ENCODE peak calls at places on chromosomes 13 and 19, in nine cellular contexts. T, J, X, W, Q, I, U, H and R are unnamed samples.

GRCh38 chr19:13741893-13742292 is 22.4 kb upstream of the MRI1 start:
- DNase-seq in T (no peak), J (no peak), X (no peak), W (no peak), Q (no peak), I (no peak), U (no peak), H (no peak), R (no peak)

GRCh38 chr19:51901860-51902259 is 3.0 kb downstream of the ZNF649 start:
- DNase-seq in T (no peak), J (no peak), X (no peak), W (no peak), Q (no peak), I (no peak), U (no peak), H (no peak), R (no peak)

GRCh38 chr13:65964672-65965071 is 1265.5 kb downstream of the PCDH9 start:
- DNase-seq in T (no peak), J (no peak), X (peak; percentile 68), W (no peak), Q (no peak), I (no peak), U (no peak), H (no peak), R (no peak)

GRCh38 chr13:39510296-39510695 is 92.7 kb downstream of the LHFPL6 start:
- DNase-seq in T (no peak), J (no peak), X (no peak), W (no peak), Q (no peak), I (no peak), U (no peak), H (peak; percentile 12), R (no peak)

GRCh38 chr13:76014618-76015315 is 378.6 kb downstream of the LMO7 start:
- DNase-seq in T (no peak), J (no peak), X (peak; percentile 30), W (no peak), Q (no peak), I (peak; percentile 4), U (no peak), H (no peak), R (peak; percentile 36)

GRCh38 chr19:38512277-38512676 is 78.8 kb downstream of the RYR1 start:
- DNase-seq in T (no peak), J (no peak), X (no peak), W (no peak), Q (no peak), I (no peak), U (no peak), H (no peak), R (no peak)

GRCh38 chr13:32135655-32136054 is 104.1 kb downstream of the FRY start:
- DNase-seq in T (no peak), J (no peak), X (peak; percentile 25), W (no peak), Q (no peak), I (no peak), U (no peak), H (no peak), R (peak; percentile 21)

GRCh38 chr13:36157475-36157874 is 26.3 kb upstream of the DCLK1 start:
- DNase-seq in T (no peak), J (no peak), X (no peak), W (no peak), Q (no peak), I (no peak), U (no peak), H (no peak), R (no peak)

GRCh38 chr19:55603581-55604292 is 1.7 kb upstream of the ZNF865 start:
- DNase-seq in T (no peak), J (no peak), X (no peak), W (no peak), Q (no peak), I (no peak), U (no peak), H (no peak), R (no peak)

GRCh38 chr19:33684550-33685303 is 63.0 kb downstream of the CHST8 start:
- DNase-seq in T (peak; percentile 39), J (no peak), X (no peak), W (no peak), Q (no peak), I (no peak), U (peak; percentile 51), H (no peak), R (no peak)

GRCh38 chr19:48452656-48453480 is 2.5 kb upstream of the KCNJ14 start:
- DNase-seq in T (no peak), J (no peak), X (no peak), W (no peak), Q (no peak), I (no peak), U (no peak), H (no peak), R (no peak)

GRCh38 chr13:31930901-31931522 is 100.6 kb upstream of the FRY start:
- DNase-seq in T (no peak), J (no peak), X (peak; percentile 64), W (no peak), Q (no peak), I (no peak), U (no peak), H (peak; percentile 40), R (peak; percentile 13)

GRCh38 chr13:110089815-110090214 is 217.1 kb downstream of the COL4A1 start:
- DNase-seq in T (no peak), J (no peak), X (no peak), W (no peak), Q (no peak), I (no peak), U (no peak), H (no peak), R (no peak)
- TF ChIP-seq CTCF in T (peak; percentile 27), J (peak; percentile 22), X (peak; percentile 47), W (peak; percentile 34), Q (no peak), I (peak; percentile 32), U (no peak), H (peak; percentile 30), R (peak; percentile 51)

GRCh38 chr19:10642473-10642872 is 11.7 kb upstream of the ILF3 start:
- DNase-seq in T (no peak), J (no peak), X (no peak), W (no peak), Q (no peak), I (no peak), U (no peak), H (no peak), R (no peak)

GRCh38 chr19:10637894-10638293 is 12.5 kb downstream of the SLC44A2 start:
- DNase-seq in T (no peak), J (no peak), X (no peak), W (no peak), Q (no peak), I (no peak), U (no peak), H (no peak), R (no peak)

GRCh38 chr19:10641248-10641647 is 12.9 kb upstream of the ILF3 start:
- DNase-seq in T (no peak), J (no peak), X (no peak), W (no peak), Q (no peak), I (no peak), U (no peak), H (no peak), R (no peak)

GRCh38 chr19:10639836-10640235 is 14.3 kb upstream of the ILF3 start:
- DNase-seq in T (no peak), J (no peak), X (no peak), W (no peak), Q (no peak), I (no peak), U (no peak), H (no peak), R (no peak)

GRCh38 chr19:10640361-10640760 is 13.8 kb upstream of the ILF3 start:
- DNase-seq in T (no peak), J (no peak), X (no peak), W (no peak), Q (no peak), I (no peak), U (no peak), H (no peak), R (no peak)
- H3K4me3 ChIP-seq in T (no peak overlapping the region), J (no peak overlapping the region), X (no peak overlapping the region), W (no peak overlapping the region), Q (no peak overlapping the region), I (no peak overlapping the region), U (no peak overlapping the region), H (no peak overlapping the region), R (no peak overlapping the region)

GRCh38 chr19:17264641-17264979 is at the start of gene USHBP1:
- DNase-seq in T (no peak), J (peak; percentile 30), X (no peak), W (no peak), Q (no peak), I (peak; percentile 81), U (no peak), H (no peak), R (no peak)

GRCh38 chr19:17268754-17269153 is 1.5 kb downstream of the BABAM1 start:
- DNase-seq in T (no peak), J (no peak), X (no peak), W (no peak), Q (no peak), I (no peak), U (peak; percentile 70), H (no peak), R (no peak)

GRCh38 chr19:17266589-17266974 is 661 bp upstream of the BABAM1 start:
- DNase-seq in T (no peak), J (no peak), X (no peak), W (no peak), Q (no peak), I (no peak), U (no peak), H (no peak), R (no peak)

GRCh38 chr19:17266026-17266425 is 1.2 kb upstream of the BABAM1 start:
- DNase-seq in T (no peak), J (no peak), X (no peak), W (no peak), Q (no peak), I (no peak), U (no peak), H (no peak), R (no peak)

DNA sequence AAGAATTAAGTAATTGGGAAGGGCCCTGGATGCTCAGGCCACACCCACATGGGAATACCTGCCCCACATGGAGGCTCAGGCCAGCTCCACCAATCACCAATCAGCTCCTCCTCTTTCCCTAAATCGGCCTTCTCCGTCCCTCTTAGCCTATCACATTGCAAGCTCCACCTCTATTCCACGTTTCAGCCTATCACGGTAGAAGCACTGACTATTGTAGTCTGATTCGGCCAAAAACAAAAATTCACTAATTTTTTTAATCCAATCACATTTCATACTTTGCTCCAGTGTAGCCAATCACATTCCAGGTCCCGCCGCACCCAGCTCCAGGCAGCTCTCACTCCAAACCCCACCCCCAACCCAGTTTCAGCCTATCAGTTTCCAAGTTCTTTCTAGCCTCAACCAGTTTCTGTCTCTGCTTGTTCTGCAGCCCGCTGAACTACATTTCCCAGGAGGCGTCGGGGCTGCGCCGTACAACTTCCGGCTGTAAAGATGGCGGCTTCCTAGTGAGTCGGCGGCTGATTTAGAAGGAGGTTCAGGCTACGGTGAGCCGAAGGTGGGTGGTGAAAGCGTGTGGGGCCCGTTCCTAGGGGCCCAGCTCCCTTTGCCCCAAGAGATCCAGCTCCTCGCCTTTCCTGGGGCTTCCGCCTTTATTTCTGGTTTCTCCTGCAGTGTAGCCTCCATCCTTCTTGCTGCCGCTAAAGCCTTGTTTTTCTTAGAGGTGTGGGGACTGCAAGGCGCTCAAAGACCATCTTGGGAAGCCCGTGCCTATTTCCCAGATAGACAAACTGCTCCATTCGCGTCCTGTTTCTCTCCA is at the start of gene BABAM1:
- DNase-seq in T (peak; percentile 97), J (peak; percentile 93), X (peak; percentile 99), W (peak; percentile 99), Q (peak; percentile 92), I (peak; percentile 99), U (peak; percentile 97), H (peak; percentile 100), R (peak; percentile 100)
- TF ChIP-seq CTCF in T (no peak), J (no peak), X (no peak), W (no peak), Q (no peak), I (no peak), U (no peak), H (no peak), R (no peak)

GRCh38 chr13:21671793-21672680 is 1.2 kb downstream of the FGF9 start:
- DNase-seq in T (no peak), J (no peak), X (no peak), W (no peak), Q (no peak), I (no peak), U (no peak), H (no peak), R (no peak)
- H3K4me3 ChIP-seq in T (peak overlapping the region; percentile 63), J (peak overlapping the region; percentile 79), X (no peak overlapping the region), W (no peak overlapping the region), Q (peak overlapping the region; percentile 34), I (peak overlapping the region; percentile 72), U (peak overlapping the region; percentile 44), H (no peak overlapping the region), R (no peak overlapping the region)